ENCODE peak calls at places on chromosomes 7 and 10, in four cellular contexts. X is IMR-90, J is H9, S is H1. G is an unnamed sample.

GRCh38 chr7:32670105-32670504 is 174.8 kb downstream of the AVL9 start:
- DNase-seq in S (no peak), X (peak), J (no peak), G (peak)

GRCh38 chr7:139588632-139589031 is 65.1 kb downstream of the CLEC2L start:
- DNase-seq in X (peak), J (no peak), S (peak), G (peak)

GRCh38 chr7:128148676-128149075 is 92.4 kb upstream of the LEP start:
- DNase-seq in S (no peak), J (no peak), X (no peak), G (no peak)

GRCh38 chr7:130383187-130383980 is 3.1 kb downstream of the CPA1 start:
- DNase-seq in S (peak), X (no peak), J (no peak), G (no peak)

GRCh38 chr10:104046651-104047050 is 39.0 kb downstream of the COL17A1 start:
- DNase-seq in S (no peak), X (no peak), J (peak), G (no peak)

GRCh38 chr7:99102809-99103690 is 40.9 kb downstream of the SMURF1 start:
- DNase-seq in S (no peak), X (peak), J (no peak), G (no peak)

GRCh38 chr7:22569586-22570321 is 69.8 kb upstream of the STEAP1B start:
- DNase-seq in X (peak), S (no peak), J (no peak), G (no peak)

GRCh38 chr7:157977306-157977705 is 610.3 kb downstream of the PTPRN2 start:
- DNase-seq in J (no peak), S (no peak), X (no peak), G (no peak)

GRCh38 chr10:101570764-101571572 is 17.1 kb downstream of the POLL start:
- DNase-seq in J (no peak), X (no peak), S (no peak), G (no peak)

GRCh38 chr7:25849361-25850184 is 302.4 kb upstream of the NFE2L3 start:
- DNase-seq in J (no peak), S (no peak), X (peak), G (peak)

GRCh38 chr7:25708211-25708610 is 443.8 kb upstream of the NFE2L3 start:
- DNase-seq in J (no peak), X (no peak), S (no peak), G (no peak)

GRCh38 chr10:79923669-79924068 is 25.2 kb downstream of the SFTPD start:
- DNase-seq in S (peak), J (no peak), X (no peak), G (no peak)

GRCh38 chr7:18408461-18408860 is 87.1 kb upstream of the HDAC9 start:
- DNase-seq in J (no peak), S (no peak), X (peak), G (peak)

GRCh38 chr7:42174391-42174848 is 62.6 kb downstream of the GLI3 start:
- DNase-seq in X (peak), S (no peak), J (no peak), G (no peak)

GRCh38 chr7:8197994-8198698 is 63.8 kb downstream of the ICA1 start:
- DNase-seq in X (no peak), J (no peak), S (no peak), G (no peak)

GRCh38 chr7:77516085-77516484 is 21.0 kb upstream of the PTPN12 start:
- DNase-seq in J (no peak), X (no peak), S (no peak), G (no peak)

GRCh38 chr7:134447383-134447782 is 11.5 kb downstream of the AKR1B1 start:
- DNase-seq in S (no peak), J (peak), X (no peak), G (no peak)

GRCh38 chr7:142785841-142786250 is 15.1 kb downstream of the PRSS2 start:
- DNase-seq in S (no peak), X (no peak), J (peak), G (peak)

GRCh38 chr7:2237109-2237602 is 4.4 kb upstream of the MAD1L1 start:
- DNase-seq in J (no peak), S (no peak), X (no peak), G (no peak)

GRCh38 chr10:22713853-22714523 is 390 bp downstream of the PIP4K2A start:
- DNase-seq in X (peak), J (peak), S (peak), G (peak)

GRCh38 chr7:74452748-74453320 is 872 bp upstream of the GTF2IRD1 start:
- DNase-seq in J (no peak), X (no peak), S (no peak), G (no peak)

GRCh38 chr10:57014758-57015157 is 653.7 kb upstream of the ZWINT start:
- DNase-seq in J (no peak), X (no peak), S (no peak), G (no peak)

GRCh38 chr7:80105706-80106408 is 28.8 kb upstream of the GNAI1 start:
- DNase-seq in X (no peak), S (no peak), J (no peak), G (peak)

GRCh38 chr10:107986571-107986970 is 822.1 kb upstream of the SORCS1 start:
- DNase-seq in S (no peak), X (no peak), J (no peak), G (no peak)

GRCh38 chr7:96127746-96128145 is 194.2 kb downstream of the SLC25A13 start:
- DNase-seq in J (no peak), X (no peak), S (no peak), G (no peak)

GRCh38 chr10:131946321-131946751 is 35.4 kb downstream of the BNIP3 start:
- DNase-seq in X (peak), J (no peak), S (no peak), G (no peak)

GRCh38 chr10:132961864-132962622 is 19.7 kb upstream of the CFAP46 start:
- DNase-seq in J (peak), X (peak), S (peak), G (peak)

GRCh38 chr7:56009695-56010094 is 41.5 kb downstream of the PSPH start:
- DNase-seq in X (no peak), J (no peak), S (no peak), G (no peak)

DNA sequence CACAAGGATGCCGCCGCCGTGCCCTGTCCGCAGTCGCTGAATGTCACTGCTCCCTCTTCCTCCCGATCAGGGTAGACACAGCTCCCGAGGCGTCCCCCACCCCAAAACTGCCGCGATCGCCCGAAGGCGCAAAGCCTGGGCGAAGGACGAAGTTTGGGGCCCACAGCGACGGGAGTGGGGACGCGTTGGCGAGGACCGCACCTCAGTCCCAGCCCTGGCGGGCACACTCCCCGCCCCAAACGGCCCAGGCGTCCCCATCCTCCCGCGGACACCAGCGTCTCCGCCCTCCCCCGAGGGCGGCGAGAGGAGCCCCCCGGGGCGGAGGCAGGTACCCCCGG is 1.4 kb upstream of the KAT6B start:
- DNase-seq in X (no peak), S (peak), J (peak), G (no peak)
- H2BK15ac ChIP-seq in X (no peak), S (peak), J (no peak), G (no peak)

GRCh38 chr10:126905776-126906703 is 812 bp downstream of the DOCK1 start:
- DNase-seq in J (peak), X (peak), S (peak), G (peak)
- H3K4ac ChIP-seq in J (no peak), X (peak), S (no peak), G (peak)

GRCh38 chr7:92260248-92260781 is 14.5 kb downstream of the ANKIB1 start:
- DNase-seq in X (peak), J (no peak), S (no peak), G (peak)
- H4K5ac ChIP-seq in X (no peak), J (no peak), S (no peak), G (no peak)

GRCh38 chr10:75492151-75492550 is 60.7 kb downstream of the LRMDA start:
- DNase-seq in J (no peak), X (no peak), S (no peak), G (peak)

GRCh38 chr10:75486591-75486990 is 55.2 kb downstream of the LRMDA start:
- DNase-seq in X (no peak), J (no peak), S (no peak), G (no peak)

GRCh38 chr10:75484717-75485116 is 53.3 kb downstream of the LRMDA start:
- DNase-seq in S (no peak), X (no peak), J (no peak), G (no peak)

GRCh38 chr10:75483188-75483587 is 51.8 kb downstream of the LRMDA start:
- DNase-seq in S (no peak), X (no peak), J (no peak), G (no peak)

GRCh38 chr10:75487087-75487784 is 55.8 kb downstream of the LRMDA start:
- DNase-seq in J (no peak), X (no peak), S (no peak), G (no peak)
- H2BK15ac ChIP-seq in J (no peak), X (no peak), S (no peak), G (no peak)

GRCh38 chr7:47458057-47458456 is 123.9 kb downstream of the TNS3 start:
- DNase-seq in X (peak), S (no peak), J (no peak), G (no peak)
- H3K4ac ChIP-seq in X (peak), S (no peak), J (no peak), G (no peak)

GRCh38 chr7:148888300-148888699 is 4.2 kb upstream of the EZH2 start:
- DNase-seq in X (no peak), J (no peak), S (no peak), G (no peak)
- H4K5ac ChIP-seq in X (no peak), J (no peak), S (no peak), G (no peak)

GRCh38 chr10:110460111-110460809 is 37.4 kb upstream of the DUSP5 start:
- DNase-seq in X (peak), S (no peak), J (no peak), G (no peak)
- H2BK15ac ChIP-seq in X (peak), S (no peak), J (no peak), G (no peak)

G was measured in mesendoderm.